ENCODE peak calls at places on chromosomes 7 and 10, in ten cellular contexts. W, S, X, F, M, Q, N, E, B and R are unnamed samples.

GRCh38 chr7:21942955-21943354 is 2.7 kb downstream of the CDCA7L start:
- DNase-seq in Q (peak; percentile 22), S (peak; percentile 44), N (no peak), F (no peak), W (no peak), B (peak; percentile 47), M (no peak), E (no peak), X (no peak), R (no peak)

GRCh38 chr7:81865754-81866153 is 95.9 kb upstream of the HGF start:
- DNase-seq in S (no peak), E (no peak), N (no peak), M (no peak), W (no peak), Q (no peak), F (no peak), X (no peak), B (no peak), R (no peak)

GRCh38 chr7:111357691-111358090 is 204.6 kb downstream of the IMMP2L start:
- DNase-seq in X (no peak), S (no peak), E (no peak), W (no peak), F (no peak), N (no peak), B (no peak), M (no peak), Q (peak; percentile 83), R (no peak)

GRCh38 chr7:49400891-49401550 is 372.4 kb upstream of the VWC2 start:
- DNase-seq in W (no peak), B (no peak), M (no peak), X (no peak), E (no peak), N (no peak), Q (no peak), F (no peak), S (peak; percentile 2), R (no peak)

GRCh38 chr7:36280840-36281812 is 108.5 kb upstream of the ANLN start:
- DNase-seq in F (no peak), Q (peak; percentile 92), N (no peak), M (peak; percentile 85), S (peak; percentile 69), W (peak; percentile 52), X (peak; percentile 43), E (no peak), B (peak; percentile 81), R (no peak)

GRCh38 chr10:72126184-72126871 is 38.0 kb upstream of the SPOCK2 start:
- DNase-seq in M (no peak), Q (peak; percentile 76), W (peak; percentile 41), S (peak; percentile 48), N (no peak), X (peak; percentile 36), E (no peak), B (no peak), F (no peak), R (no peak)

GRCh38 chr7:127938588-127938987 is 92.6 kb downstream of the LRRC4 start:
- DNase-seq in W (no peak), N (no peak), S (peak; percentile 39), Q (peak; percentile 89), E (no peak), F (no peak), B (no peak), M (no peak), X (no peak), R (no peak)

GRCh38 chr10:106355450-106355849 is 809.1 kb downstream of the SORCS1 start:
- DNase-seq in Q (peak; percentile 10), E (no peak), W (peak; percentile 11), N (no peak), S (no peak), F (no peak), B (no peak), M (no peak), X (no peak), R (no peak)

GRCh38 chr10:98511861-98512260 is 65.1 kb upstream of the HPS1 start:
- DNase-seq in X (no peak), B (peak; percentile 19), S (no peak), W (no peak), M (peak; percentile 5), N (no peak), F (no peak), E (no peak), Q (no peak), R (no peak)

GRCh38 chr7:54409917-54410316 is 132.3 kb upstream of the VSTM2A start:
- DNase-seq in Q (no peak), E (no peak), W (no peak), S (no peak), N (no peak), X (no peak), M (no peak), B (no peak), F (no peak), R (no peak)

GRCh38 chr10:114821915-114822770 is 563 bp downstream of the FHIP2A start:
- DNase-seq in S (peak; percentile 23), N (no peak), W (peak; percentile 51), B (peak; percentile 52), E (peak; percentile 6), X (peak; percentile 41), M (peak; percentile 57), Q (peak; percentile 54), F (peak; percentile 15), R (peak; percentile 1)

GRCh38 chr10:78879621-78880020 is 189.1 kb upstream of the ZMIZ1 start:
- DNase-seq in N (no peak), X (no peak), M (no peak), B (no peak), E (no peak), Q (no peak), W (no peak), S (no peak), F (no peak), R (no peak)

GRCh38 chr7:50599385-50599784 is 34.2 kb upstream of the DDC start:
- DNase-seq in W (no peak), S (no peak), B (peak; percentile 29), N (no peak), M (peak; percentile 76), E (no peak), F (no peak), Q (no peak), X (no peak), R (no peak)

GRCh38 chr10:127919418-127920191 is 12.7 kb downstream of the PTPRE start:
- DNase-seq in N (peak; percentile 74), W (peak; percentile 60), X (no peak), M (no peak), E (no peak), S (peak; percentile 33), F (no peak), B (no peak), Q (peak; percentile 51), R (no peak)

GRCh38 chr10:29067161-29067560 is 221.7 kb upstream of the LYZL1 start:
- DNase-seq in M (no peak), Q (peak; percentile 35), E (no peak), B (no peak), W (no peak), S (no peak), F (no peak), X (no peak), N (no peak), R (no peak)

GRCh38 chr7:120110169-120110568 is 162.8 kb upstream of the KCND2 start:
- DNase-seq in E (no peak), B (no peak), W (no peak), F (no peak), S (no peak), M (no peak), X (no peak), Q (no peak), N (no peak), R (no peak)

GRCh38 chr10:22478555-22479334 is 133.4 kb downstream of the SPAG6 start:
- DNase-seq in E (no peak), F (no peak), S (no peak), M (no peak), N (no peak), W (no peak), Q (no peak), B (no peak), X (no peak), R (no peak)

GRCh38 chr7:144975882-144976281 is 140.0 kb upstream of the TPK1 start:
- DNase-seq in W (no peak), M (no peak), Q (no peak), S (no peak), B (no peak), X (no peak), E (no peak), F (no peak), N (no peak), R (no peak)

GRCh38 chr7:77253151-77253550 is 53.5 kb upstream of the FGL2 start:
- DNase-seq in W (no peak), M (no peak), B (no peak), N (no peak), S (no peak), F (no peak), X (no peak), E (no peak), Q (no peak), R (no peak)